ENCODE peak calls at places on chromosomes 7 and 10, in seven cellular contexts. B is body of pancreas, L is BJ, Z is cardiac muscle cell, H is GM06990, P is fibroblast of lung, V is cardiac fibroblast. Q is an unnamed sample.

GRCh38 chr10:74049995-74050394 is 52.1 kb downstream of the VCL start:
- DNase-seq in B (no peak), Z (no peak), V (no peak), L (no peak), P (no peak), H (no peak), Q (no peak)

GRCh38 chr7:7617550-7617949 is 23.0 kb upstream of the UMAD1 start:
- DNase-seq in L (no peak), V (no peak), B (no peak), H (no peak), P (no peak), Z (no peak), Q (no peak)

GRCh38 chr7:88226886-88227516 is 7.2 kb upstream of the SRI start:
- DNase-seq in B (peak), L (no peak), H (no peak), P (peak), Z (no peak), V (peak), Q (no peak)

GRCh38 chr10:14414901-14415300 is 84.2 kb upstream of the FRMD4A start:
- DNase-seq in P (peak), Z (no peak), V (peak), L (no peak), H (no peak), B (no peak), Q (no peak)

GRCh38 chr10:4431114-4431862 is 394.7 kb upstream of the AKR1E2 start:
- DNase-seq in V (peak), H (no peak), P (peak), L (peak), B (no peak), Z (no peak), Q (peak)

GRCh38 chr10:10294801-10295515 is 722.7 kb upstream of the CELF2 start:
- DNase-seq in V (no peak), B (no peak), Z (no peak), L (no peak), H (no peak), P (no peak), Q (peak)

GRCh38 chr10:50416181-50416824 is 165.0 kb upstream of the ASAH2 start:
- DNase-seq in P (no peak), L (no peak), B (no peak), H (no peak), V (peak), Z (no peak), Q (no peak)

GRCh38 chr7:18123508-18124239 is 96.0 kb upstream of the PRPS1L1 start:
- DNase-seq in V (no peak), Z (no peak), B (no peak), H (no peak), L (no peak), P (peak), Q (no peak)

GRCh38 chr7:158957921-158958471 is 101.6 kb downstream of the DYNC2I1 start:
- DNase-seq in B (peak), V (no peak), L (no peak), Z (no peak), P (no peak), H (peak), Q (peak)

GRCh38 chr7:47181609-47182264 is 400.2 kb downstream of the TNS3 start:
- DNase-seq in Z (peak), H (no peak), L (no peak), P (no peak), V (no peak), B (peak), Q (no peak)

GRCh38 chr7:156892821-156893706 is at the start of gene LMBR1:
- DNase-seq in Z (peak), B (peak), P (peak), L (peak), V (peak), H (peak), Q (peak)
- TF ChIP-seq CTCF in Z (peak), B (peak), P (peak), L (peak), V (peak), H (peak), Q (no peak)

GRCh38 chr10:70931168-70931805 is 42.9 kb upstream of the PCBD1 start:
- DNase-seq in Z (no peak), P (peak), H (no peak), V (peak), B (no peak), L (no peak), Q (no peak)
- TF ChIP-seq CTCF in Z (peak), P (no peak), H (no peak), V (no peak), B (no peak), L (no peak), Q (no peak)

GRCh38 chr10:99433378-99434020 is 3.1 kb upstream of the GOT1 start:
- DNase-seq in Z (no peak), L (no peak), B (no peak), P (no peak), V (no peak), H (no peak), Q (no peak)
- TF ChIP-seq CTCF in Z (peak), L (peak), B (no peak), P (no peak), V (peak), H (no peak), Q (peak)

GRCh38 chr7:110442386-110442837 is 648.5 kb upstream of the LRRN3 start:
- DNase-seq in H (no peak), B (peak), Z (peak), L (no peak), P (no peak), V (no peak), Q (no peak)
- TF ChIP-seq CTCF in H (peak), B (no peak), Z (no peak), L (peak), P (no peak), V (peak), Q (peak)